ENCODE peak calls at places on chromosome X, in nine cellular contexts. L is stimulated activated CD8-positive, alpha-beta memory T cell treated with anti-CD3 and anti-CD28 coated beads, Interleukin-15, amount 100 ng/mL, for 1 hour; T is mesendoderm; Y is pons; W is immature natural killer cell; H is head of caudate nucleus; M is activated T-cell treated with anti-CD3 and anti-CD28 coated beads for 4 hours; X is Calu3; J is tibial artery. N is an unnamed sample.

GRCh38 chrX:123455693-123456092 is 271.6 kb downstream of the GRIA3 start:
- DNase-seq in L (no peak), T (no peak), Y (no peak), W (no peak), H (no peak), M (no peak), X (no peak), J (no peak), N (no peak)

GRCh38 chrX:39871648-39872047 is 226.1 kb downstream of the BCOR start:
- DNase-seq in L (no peak), T (no peak), Y (no peak), W (no peak), H (no peak), M (no peak), X (no peak), J (no peak), N (no peak)

GRCh38 chrX:68717196-68717595 is 69.7 kb downstream of the STARD8 start:
- DNase-seq in L (no peak), T (no peak), Y (no peak), W (no peak), H (no peak), M (no peak), X (no peak), J (no peak), N (no peak)

GRCh38 chrX:33014949-33015348 is 196.4 kb downstream of the DMD start:
- DNase-seq in L (no peak), T (no peak), Y (no peak), W (no peak), H (no peak), M (no peak), X (no peak), J (no peak), N (no peak)

GRCh38 chrX:34978171-34978570 is 35.6 kb downstream of the FAM47B start:
- DNase-seq in L (no peak), T (no peak), Y (no peak), W (no peak), H (no peak), M (no peak), X (no peak), J (no peak), N (no peak)

GRCh38 chrX:40094041-40094899 is 3.5 kb downstream of the BCOR start:
- DNase-seq in L (no peak), T (peak; percentile 81), Y (no peak), W (no peak), H (no peak), M (no peak), X (peak; percentile 21), J (peak; percentile 77), N (no peak)

GRCh38 chrX:153767674-153768055 is 3.6 kb downstream of the PLXNB3 start:
- DNase-seq in L (no peak), T (no peak), Y (no peak), W (no peak), H (peak; percentile 8), M (no peak), X (no peak), J (no peak), N (no peak)

GRCh38 chrX:111168314-111168713 is 72.3 kb downstream of the PAK3 start:
- DNase-seq in L (no peak), T (peak; percentile 50), Y (peak; percentile 60), W (no peak), H (peak; percentile 14), M (no peak), X (no peak), J (no peak), N (no peak)

GRCh38 chrX:21741378-21741777 is 16.5 kb downstream of the SMPX start:
- DNase-seq in L (no peak), T (no peak), Y (no peak), W (no peak), H (no peak), M (no peak), X (no peak), J (no peak), N (no peak)

GRCh38 chrX:39577976-39578962 is 519.5 kb downstream of the BCOR start:
- DNase-seq in L (no peak), T (no peak), Y (no peak), W (no peak), H (no peak), M (peak; percentile 17), X (no peak), J (no peak), N (peak; percentile 17)